ENCODE peak calls at places on chromosome 7, in seven cellular contexts. J, S, K, C, Y, M and U are unnamed samples.

GRCh38 chr7:45592230-45592991 is 18.2 kb downstream of the ADCY1 start:
- DNase-seq in J (peak), S (no peak), K (no peak), C (no peak), Y (no peak), M (no peak), U (no peak)

GRCh38 chr7:6487184-6487545 is 39.4 kb upstream of the DAGLB start:
- DNase-seq in J (no peak), S (no peak), K (no peak), C (no peak), Y (no peak), M (no peak), U (no peak)

GRCh38 chr7:100545636-100546128 is 6.7 kb downstream of the AGFG2 start:
- DNase-seq in J (no peak), S (peak), K (peak), C (no peak), Y (peak), M (no peak), U (peak)

GRCh38 chr7:28890137-28890536 is 68.0 kb downstream of the TRIL start:
- DNase-seq in J (no peak), S (no peak), K (no peak), C (no peak), Y (no peak), M (no peak), U (no peak)

GRCh38 chr7:70113543-70113942 is 515.3 kb downstream of the AUTS2 start:
- DNase-seq in J (no peak), S (no peak), K (no peak), C (no peak), Y (no peak), M (no peak), U (no peak)

GRCh38 chr7:154869436-154869835 is 133.5 kb downstream of the PAXIP1 start:
- DNase-seq in J (peak), S (no peak), K (no peak), C (no peak), Y (no peak), M (no peak), U (no peak)

GRCh38 chr7:43077732-43078391 is 34.6 kb upstream of the HECW1 start:
- DNase-seq in J (peak), S (peak), K (no peak), C (no peak), Y (no peak), M (no peak), U (peak)

GRCh38 chr7:128135275-128136214 is 104.3 kb upstream of the LRRC4 start:
- DNase-seq in J (peak), S (peak), K (no peak), C (no peak), Y (peak), M (peak), U (no peak)

GRCh38 chr7:95917622-95918021 is 145.3 kb downstream of the DYNC1I1 start:
- DNase-seq in J (no peak), S (no peak), K (no peak), C (no peak), Y (no peak), M (no peak), U (no peak)

GRCh38 chr7:45708046-45708950 is 134.1 kb downstream of the ADCY1 start:
- DNase-seq in J (peak), S (no peak), K (peak), C (no peak), Y (no peak), M (no peak), U (no peak)

GRCh38 chr7:148567524-148567923 is 23.0 kb upstream of the C7orf33 start:
- DNase-seq in J (no peak), S (no peak), K (no peak), C (no peak), Y (no peak), M (no peak), U (no peak)

GRCh38 chr7:57638651-57639050 is 188.7 kb downstream of the ZNF716 start:
- DNase-seq in J (peak), S (no peak), K (no peak), C (no peak), Y (no peak), M (no peak), U (no peak)

GRCh38 chr7:1041471-1042160 is 2.7 kb upstream of the GPR146 start:
- DNase-seq in J (peak), S (no peak), K (no peak), C (peak), Y (no peak), M (no peak), U (no peak)

GRCh38 chr7:99372275-99373085 is 2.0 kb upstream of the ARPC1B start:
- DNase-seq in J (peak), S (peak), K (no peak), C (no peak), Y (no peak), M (no peak), U (peak)

GRCh38 chr7:117111532-117111931 is 158.2 kb downstream of the ST7 start:
- DNase-seq in J (no peak), S (no peak), K (no peak), C (no peak), Y (no peak), M (no peak), U (no peak)

GRCh38 chr7:98974906-98975816 is 96.8 kb downstream of the TRRAP start:
- DNase-seq in J (no peak), S (no peak), K (peak), C (no peak), Y (no peak), M (no peak), U (no peak)

GRCh38 chr7:52273685-52274610 is 761.5 kb upstream of the POM121L12 start:
- DNase-seq in J (no peak), S (no peak), K (no peak), C (no peak), Y (no peak), M (no peak), U (no peak)

GRCh38 chr7:51229106-51229537 is 87.5 kb downstream of the COBL start:
- DNase-seq in J (no peak), S (no peak), K (no peak), C (no peak), Y (no peak), M (no peak), U (no peak)

GRCh38 chr7:29285861-29286260 is 91.3 kb downstream of the CHN2 start:
- DNase-seq in J (no peak), S (no peak), K (no peak), C (no peak), Y (no peak), M (no peak), U (no peak)

GRCh38 chr7:105596866-105597265 is 15.6 kb upstream of the EFCAB10 start:
- DNase-seq in J (no peak), S (no peak), K (no peak), C (no peak), Y (no peak), M (no peak), U (no peak)

GRCh38 chr7:40579401-40579800 is 444.6 kb downstream of the SUGCT start:
- DNase-seq in J (no peak), S (no peak), K (no peak), C (no peak), Y (no peak), M (no peak), U (no peak)

GRCh38 chr7:90580051-90580450 is 16.1 kb upstream of the CDK14 start:
- DNase-seq in J (no peak), S (peak), K (no peak), C (no peak), Y (no peak), M (no peak), U (no peak)

GRCh38 chr7:93025389-93025788 is 92.4 kb downstream of the SAMD9 start:
- DNase-seq in J (no peak), S (no peak), K (no peak), C (no peak), Y (no peak), M (no peak), U (no peak)

GRCh38 chr7:107230334-107230733 is 61.5 kb downstream of the HBP1 start:
- DNase-seq in J (no peak), S (peak), K (no peak), C (no peak), Y (no peak), M (no peak), U (no peak)

GRCh38 chr7:112898432-112899290 is 108.5 kb upstream of the TMEM168 start:
- DNase-seq in J (no peak), S (peak), K (no peak), C (no peak), Y (peak), M (peak), U (peak)

GRCh38 chr7:104928721-104929400 is 85.1 kb upstream of the KMT2E start:
- DNase-seq in J (no peak), S (no peak), K (no peak), C (no peak), Y (no peak), M (no peak), U (no peak)

GRCh38 chr7:55486991-55487390 is 85.3 kb downstream of the VOPP1 start:
- DNase-seq in J (no peak), S (no peak), K (no peak), C (no peak), Y (no peak), M (no peak), U (no peak)

GRCh38 chr7:2032876-2033407 is 199.8 kb downstream of the MAD1L1 start:
- DNase-seq in J (peak), S (no peak), K (no peak), C (no peak), Y (no peak), M (no peak), U (no peak)

GRCh38 chr7:2710256-2710655 is 22.3 kb downstream of the AMZ1 start:
- DNase-seq in J (peak), S (no peak), K (no peak), C (no peak), Y (peak), M (no peak), U (no peak)